ENCODE peak calls at places on chromosomes 7 and 10, in nine cellular contexts. O, G, U, X, J, K, P, R and M are unnamed samples.
A peak's percentile ranks its signal among the peaks of the same experiment; 100 is the strongest.

GRCh38 chr7:1693991-1694524 is 24.0 kb downstream of the ELFN1 start:
- DNase-seq in K (no peak), R (no peak), J (no peak), P (peak; percentile 62), O (no peak), G (peak; percentile 70), U (no peak), X (peak; percentile 79), M (peak; percentile 18)

GRCh38 chr7:45186261-45186813 is 28.7 kb downstream of the RAMP3 start:
- DNase-seq in X (no peak), K (no peak), P (no peak), J (no peak), R (no peak), U (no peak), O (peak; percentile 75), G (no peak), M (no peak)

GRCh38 chr7:92709912-92710311 is 119.7 kb upstream of the FAM133B start:
- DNase-seq in G (no peak), U (no peak), X (no peak), R (no peak), K (no peak), P (no peak), O (no peak), J (no peak), M (no peak)

GRCh38 chr7:30927040-30927439 is 15.4 kb downstream of the AQP1 start:
- DNase-seq in R (no peak), X (no peak), P (no peak), G (no peak), J (peak; percentile 5), U (peak; percentile 6), O (peak; percentile 68), K (no peak), M (no peak)

GRCh38 chr10:110171032-110171431 is 36.4 kb upstream of the MXI1 start:
- DNase-seq in O (peak; percentile 23), R (no peak), U (no peak), K (no peak), X (no peak), J (no peak), G (no peak), P (no peak), M (peak; percentile 31)

GRCh38 chr10:26215923-26216576 is 524 bp upstream of the GAD2 start:
- DNase-seq in O (no peak), G (peak; percentile 27), U (no peak), R (peak; percentile 82), X (no peak), K (peak; percentile 79), J (no peak), P (peak; percentile 55), M (no peak)

GRCh38 chr7:20331231-20331880 is 656 bp downstream of the ITGB8 start:
- DNase-seq in U (peak; percentile 62), K (peak; percentile 52), O (peak; percentile 84), G (peak; percentile 53), R (no peak), P (peak; percentile 68), X (peak; percentile 42), J (peak; percentile 57), M (no peak)

GRCh38 chr7:35593896-35594295 is 101.0 kb downstream of the HERPUD2 start:
- DNase-seq in U (no peak), J (no peak), X (no peak), K (peak; percentile 47), P (peak; percentile 19), O (no peak), G (no peak), R (peak; percentile 21), M (no peak)

GRCh38 chr7:66205736-66206080 is 574 bp downstream of the TPST1 start:
- DNase-seq in P (no peak), R (no peak), O (no peak), U (no peak), G (no peak), X (no peak), J (peak; percentile 14), K (no peak), M (no peak)

GRCh38 chr7:132066776-132067175 is 509.5 kb downstream of the PLXNA4 start:
- DNase-seq in X (peak; percentile 78), U (no peak), G (peak; percentile 59), P (no peak), O (peak; percentile 86), R (no peak), J (peak; percentile 20), K (no peak), M (no peak)

GRCh38 chr10:34580214-34580613 is 234.9 kb downstream of the PARD3 start:
- DNase-seq in P (no peak), R (no peak), G (no peak), O (no peak), X (no peak), K (no peak), U (no peak), J (no peak), M (no peak)

GRCh38 chr7:121504478-121504877 is 108.4 kb upstream of the FAM3C start:
- DNase-seq in X (peak; percentile 66), K (no peak), U (no peak), J (no peak), O (no peak), G (peak; percentile 88), R (no peak), P (no peak), M (peak; percentile 76)

GRCh38 chr7:35891004-35891830 is 90.4 kb downstream of the SEPTIN7 start:
- DNase-seq in J (no peak), X (no peak), U (no peak), G (no peak), R (no peak), P (no peak), K (no peak), O (no peak), M (no peak)

DNA sequence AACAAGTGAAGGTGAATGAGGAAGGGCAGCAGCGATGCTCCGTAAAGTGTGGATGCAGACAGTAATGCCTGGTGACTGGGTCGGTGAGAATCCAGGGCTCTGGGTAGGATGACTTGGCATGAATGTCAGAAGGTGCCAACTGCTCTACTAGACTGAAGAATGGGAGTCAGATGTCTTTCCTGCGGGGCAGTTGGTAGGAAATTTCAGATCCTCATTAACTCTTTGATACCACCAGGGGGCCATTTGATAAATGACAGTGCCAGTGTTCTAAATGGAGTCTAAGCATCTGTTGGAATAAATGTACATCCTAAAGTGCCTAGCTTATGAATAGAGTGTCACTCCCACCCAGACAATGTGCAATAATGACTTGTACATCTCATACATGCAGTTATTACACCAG is 462.0 kb downstream of the GRM8 start:
- DNase-seq in R (no peak), O (no peak), U (no peak), K (no peak), P (no peak), J (no peak), X (no peak), G (no peak), M (no peak)
- TF ChIP-seq CTCF in R (peak; percentile 20), O (no peak), U (no peak), K (peak; percentile 63), P (no peak), J (no peak), X (peak; percentile 8), G (no peak), M (peak; percentile 8)

GRCh38 chr7:150406311-150406564 is 27.1 kb downstream of the ZNF775 start:
- DNase-seq in U (no peak), J (peak; percentile 30), G (no peak), R (peak; percentile 63), K (no peak), P (no peak), O (no peak), X (no peak), M (no peak)

GRCh38 chr7:150404172-150404784 is 25.1 kb downstream of the ZNF775 start:
- DNase-seq in J (peak; percentile 15), O (no peak), U (peak; percentile 15), P (no peak), R (peak; percentile 41), K (no peak), X (no peak), G (peak; percentile 40), M (no peak)

GRCh38 chr7:150403376-150404171 is 24.4 kb downstream of the ZNF775 start:
- DNase-seq in R (peak; percentile 56), U (peak; percentile 14), J (peak; percentile 15), O (no peak), K (no peak), P (no peak), G (no peak), X (no peak), M (no peak)

GRCh38 chr7:150405584-150406310 is 26.6 kb downstream of the ZNF775 start:
- DNase-seq in G (no peak), K (peak; percentile 53), J (peak; percentile 51), U (peak; percentile 55), R (no peak), X (peak; percentile 51), P (peak; percentile 34), O (no peak), M (no peak)

DNA sequence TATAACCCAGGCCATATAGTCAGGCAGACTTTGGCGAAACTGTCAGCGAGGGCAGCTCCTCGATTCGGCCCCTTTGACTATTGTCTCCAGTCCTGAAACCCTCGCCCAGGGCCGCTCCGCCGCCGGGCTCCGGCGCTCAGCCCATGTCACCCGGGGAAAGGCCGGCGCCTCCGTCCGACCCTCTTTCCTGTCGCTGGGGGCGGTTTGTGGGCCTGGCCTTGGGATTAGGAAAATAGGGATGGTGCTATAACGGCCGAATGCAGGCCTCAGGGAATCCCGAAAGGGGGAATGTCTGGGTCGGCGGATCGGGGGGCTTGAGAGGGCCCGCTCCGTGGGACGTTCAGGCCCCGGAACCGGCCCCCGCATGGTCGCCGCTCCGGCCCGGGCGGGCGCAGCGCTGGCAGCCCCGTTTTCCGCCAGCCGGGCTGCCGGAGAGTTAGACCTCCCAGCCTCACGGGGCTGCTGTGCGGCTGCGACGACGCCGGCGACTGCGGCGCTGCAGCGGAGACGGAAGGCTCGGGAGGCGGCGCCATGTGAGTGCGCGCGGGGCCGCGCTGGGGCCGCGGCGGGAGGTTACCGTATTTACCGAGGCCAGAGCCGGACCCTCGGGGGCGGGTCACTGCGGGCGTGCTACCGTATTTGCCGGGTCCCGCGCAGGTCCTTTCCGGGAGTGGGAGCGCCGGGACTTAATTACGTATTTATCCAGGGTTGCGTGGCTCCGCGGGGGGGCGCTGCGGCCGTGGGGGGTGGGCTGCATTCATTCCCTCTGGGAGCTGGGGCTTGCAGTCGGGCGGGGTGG is 25.9 kb downstream of the ZNF775 start:
- DNase-seq in R (peak; percentile 86), K (peak; percentile 89), X (peak; percentile 92), O (peak; percentile 95), U (peak; percentile 78), P (peak; percentile 88), G (peak; percentile 95), J (peak; percentile 92), M (no peak)
- TF ChIP-seq CTCF in R (peak; percentile 66), K (peak; percentile 24), X (no peak), O (peak; percentile 24), U (no peak), P (peak; percentile 11), G (peak; percentile 23), J (no peak), M (peak; percentile 18)

DNA sequence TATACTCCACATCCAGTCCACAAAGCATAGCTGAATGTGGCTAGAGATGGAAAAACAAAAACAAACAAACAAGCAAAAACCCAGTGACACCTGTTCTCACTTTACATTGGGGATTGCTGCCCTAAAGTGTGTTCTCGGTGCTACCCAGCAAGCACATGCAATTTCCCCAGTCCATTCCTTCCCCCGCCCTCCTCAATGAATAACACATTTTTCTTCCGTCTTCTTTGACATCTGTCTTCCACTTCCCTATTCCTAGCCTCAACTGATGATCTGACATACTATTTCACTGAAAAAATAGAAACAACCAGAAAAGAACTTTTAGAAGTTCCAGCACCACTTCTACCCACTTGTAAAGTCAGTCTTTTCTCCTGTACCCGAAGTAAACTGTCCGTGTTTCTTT is 147.1 kb downstream of the MALRD1 start:
- DNase-seq in J (no peak), X (no peak), G (no peak), P (no peak), K (no peak), R (no peak), O (no peak), U (no peak), M (no peak)
- TF ChIP-seq CTCF in J (no peak), X (no peak), G (no peak), P (no peak), K (no peak), R (no peak), O (no peak), U (no peak), M (no peak)

GRCh38 chr10:93710333-93710909 is 8.0 kb upstream of the FRA10AC1 start:
- DNase-seq in G (no peak), O (no peak), J (no peak), P (no peak), X (no peak), R (no peak), K (no peak), U (no peak), M (no peak)
- TF ChIP-seq CTCF in G (no peak), O (no peak), J (no peak), P (no peak), X (no peak), R (no peak), K (no peak), U (no peak), M (no peak)